ENCODE peak calls at places on chromosome X, in eight cellular contexts. F is brain microvascular endothelial cell, A is epithelial cell of proximal tubule, R is fibroblast of lung, I is thoracic aorta, Q is heart right ventricle, Z is GM12864, Y is progenitor cell of endocrine pancreas. W is an unnamed sample.

GRCh38 chrX:68876731-68877130 is 47.9 kb downstream of the EFNB1 start:
- DNase-seq in F (no peak), A (no peak), R (no peak), I (no peak), Q (no peak), Z (no peak), Y (no peak), W (no peak)

GRCh38 chrX:11591712-11592351 is 73.9 kb downstream of the ARHGAP6 start:
- DNase-seq in F (no peak), A (no peak), R (no peak), I (no peak), Q (no peak), Z (no peak), Y (no peak), W (no peak)

GRCh38 chrX:49308604-49309269 is 5.3 kb downstream of the GAGE10 start:
- DNase-seq in F (no peak), A (no peak), R (peak; percentile 19), I (no peak), Q (peak; percentile 17), Z (no peak), Y (no peak), W (no peak)

GRCh38 chrX:150446151-150446550 is 83.0 kb downstream of the MAMLD1 start:
- DNase-seq in F (no peak), A (no peak), R (no peak), I (no peak), Q (peak; percentile 13), Z (no peak), Y (no peak), W (no peak)

GRCh38 chrX:119990995-119991787 is 47.6 kb upstream of the NKAP start:
- DNase-seq in F (no peak), A (no peak), R (no peak), I (no peak), Q (no peak), Z (no peak), Y (no peak), W (no peak)

GRCh38 chrX:74015379-74016019 is 288.5 kb upstream of the ZCCHC13 start:
- DNase-seq in F (peak; percentile 72), A (peak; percentile 6), R (peak; percentile 75), I (peak; percentile 3), Q (peak; percentile 31), Z (peak; percentile 13), Y (peak; percentile 34), W (peak; percentile 59)

GRCh38 chrX:48598645-48599044 is 1.4 kb downstream of the WDR13 start:
- DNase-seq in F (no peak), A (no peak), R (no peak), I (no peak), Q (no peak), Z (no peak), Y (no peak), W (no peak)

GRCh38 chrX:70479197-70479969 is 34.7 kb downstream of the DLG3 start:
- DNase-seq in F (peak; percentile 54), A (no peak), R (peak; percentile 74), I (no peak), Q (no peak), Z (no peak), Y (no peak), W (no peak)

GRCh38 chrX:72620550-72621145 is 48.0 kb upstream of the HDAC8 start:
- DNase-seq in F (peak; percentile 90), A (peak; percentile 42), R (peak; percentile 91), I (peak; percentile 61), Q (peak; percentile 36), Z (no peak), Y (no peak), W (no peak)

GRCh38 chrX:20228245-20228644 is 38.5 kb downstream of the RPS6KA3 start:
- DNase-seq in F (no peak), A (no peak), R (no peak), I (no peak), Q (no peak), Z (no peak), Y (no peak), W (no peak)

GRCh38 chrX:51643377-51643776 is 24.7 kb upstream of the CENPVL3 start:
- DNase-seq in F (no peak), A (no peak), R (no peak), I (no peak), Q (no peak), Z (no peak), Y (no peak), W (no peak)
- TF ChIP-seq CTCF in F (no peak), A (no peak), R (no peak), I (no peak), Q (no peak), Z (no peak), Y (no peak), W (no peak)

DNA sequence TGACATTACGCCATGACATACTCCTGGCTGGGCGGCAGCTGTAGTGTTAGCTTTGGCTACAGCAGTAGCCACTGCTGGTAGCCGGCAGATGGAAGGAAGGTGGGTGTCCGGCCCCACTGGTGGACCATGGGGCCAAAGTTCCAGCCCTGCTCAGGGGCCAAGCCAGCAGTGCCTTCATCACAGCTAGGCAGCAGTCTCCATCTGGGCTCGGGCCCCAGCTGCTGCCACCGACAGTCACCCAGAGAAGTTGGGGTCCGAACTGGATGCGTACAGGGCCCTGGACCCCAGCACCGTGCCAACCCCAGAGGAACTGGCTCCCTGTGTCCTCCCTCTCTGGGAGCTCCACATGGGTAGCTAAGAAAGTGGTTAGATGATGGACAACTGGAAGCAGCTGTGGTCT is 366.8 kb upstream of the GRIA3 start:
- DNase-seq in F (no peak), A (no peak), R (no peak), I (no peak), Q (no peak), Z (no peak), Y (no peak), W (no peak)
- TF ChIP-seq CTCF in F (no peak), A (no peak), R (no peak), I (no peak), Q (no peak), Z (no peak), Y (no peak), W (no peak)

GRCh38 chrX:31367816-31368215 is 296.0 kb upstream of the FTHL17 start:
- DNase-seq in F (no peak), A (no peak), R (no peak), I (no peak), Q (no peak), Z (no peak), Y (no peak), W (no peak)

GRCh38 chrX:31371956-31372355 is 300.1 kb upstream of the FTHL17 start:
- DNase-seq in F (no peak), A (no peak), R (no peak), I (no peak), Q (no peak), Z (no peak), Y (no peak), W (no peak)

GRCh38 chrX:31366076-31366475 is 294.2 kb upstream of the FTHL17 start:
- DNase-seq in F (no peak), A (peak; percentile 1), R (no peak), I (no peak), Q (no peak), Z (no peak), Y (no peak), W (no peak)
- TF ChIP-seq CTCF in F (no peak), A (no peak), R (no peak), I (no peak), Q (no peak), Z (no peak), Y (no peak), W (no peak)

DNA sequence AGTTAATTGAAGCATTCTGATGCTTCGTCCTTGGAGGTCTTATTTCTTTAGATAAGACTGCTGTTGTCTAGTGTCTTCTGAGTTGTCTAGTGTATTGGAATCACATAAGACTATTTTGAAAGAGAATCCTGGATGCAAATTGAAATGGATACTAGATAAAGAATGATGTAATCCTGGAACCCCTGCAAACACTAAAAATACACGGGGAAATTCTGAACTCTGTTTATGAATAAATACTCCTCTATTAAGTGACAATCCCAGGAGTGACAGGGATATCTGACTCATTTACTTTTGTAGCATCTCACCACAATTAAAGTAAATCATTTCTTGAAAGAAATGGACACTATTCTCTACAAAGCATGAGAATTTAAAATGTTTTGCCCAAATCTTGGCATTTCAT is 968 bp downstream of the ASB11 start:
- DNase-seq in F (no peak), A (no peak), R (no peak), I (no peak), Q (no peak), Z (no peak), Y (no peak), W (no peak)
- TF ChIP-seq CTCF in F (no peak), A (no peak), R (no peak), I (no peak), Q (no peak), Z (no peak), Y (no peak), W (no peak)

GRCh38 chrX:101617211-101618191 is at the start of gene ARMCX6:
- DNase-seq in F (peak; percentile 60), A (no peak), R (peak; percentile 76), I (no peak), Q (peak; percentile 75), Z (peak; percentile 54), Y (peak; percentile 42), W (peak; percentile 69)
- TF ChIP-seq CTCF in F (peak; percentile 56), A (peak; percentile 50), R (no peak), I (peak; percentile 23), Q (peak; percentile 47), Z (peak; percentile 28), Y (peak; percentile 54), W (peak; percentile 21)

DNA sequence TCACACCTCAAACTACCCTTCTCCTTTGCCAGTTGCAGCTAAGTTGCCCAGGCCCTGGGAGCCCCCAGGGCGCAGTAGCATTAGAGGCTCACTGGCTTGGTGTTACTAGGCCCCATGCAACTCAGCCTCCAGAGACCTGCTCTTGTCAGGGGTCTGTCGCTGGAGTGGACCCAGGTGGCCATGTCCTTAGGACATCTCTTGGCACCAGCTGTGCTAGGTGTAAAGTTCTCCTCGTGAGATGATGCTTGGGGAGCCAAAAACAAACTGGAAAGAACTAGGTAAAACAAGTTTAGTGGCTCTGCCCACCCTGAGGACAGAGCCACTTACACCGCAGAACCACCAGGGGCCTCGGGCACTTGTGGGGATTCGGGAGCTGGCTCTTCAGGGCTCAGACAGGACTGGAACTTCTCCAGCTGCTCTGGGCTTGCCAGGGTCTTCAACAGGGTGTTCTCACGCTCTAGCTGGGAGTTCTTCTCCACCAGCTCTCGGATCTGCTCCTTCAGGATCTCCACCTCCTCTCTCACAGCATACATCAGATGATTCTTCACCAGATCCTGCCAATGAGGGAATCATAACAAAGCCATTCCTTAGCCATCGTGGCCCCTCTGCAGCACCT is 61.3 kb downstream of the TSC22D3 start:
- DNase-seq in F (no peak), A (no peak), R (peak; percentile 34), I (no peak), Q (no peak), Z (no peak), Y (no peak), W (no peak)
- TF ChIP-seq CTCF in F (peak; percentile 42), A (peak; percentile 30), R (no peak), I (peak; percentile 13), Q (peak; percentile 13), Z (peak; percentile 28), Y (peak; percentile 33), W (no peak)

W was measured in nephron progenitor cell.